ENCODE peak calls at places on chromosomes 13 and 19, in five cellular contexts. One of them, this sample, is unnamed.

GRCh38 chr13:107743100-107743499 is 472.2 kb downstream of the LIG4 start:
- DNase-seq in IMR-90: peak; percentile 77
- DNase-seq in A549: no peak
- DNase-seq in tibial nerve: no peak
- DNase-seq in naive thymus-derived CD4-positive, alpha-beta T cell: no peak
- DNase-seq in this sample: no peak

GRCh38 chr13:48151766-48152165 is 56.9 kb upstream of the MED4 start:
- DNase-seq in IMR-90: no peak
- DNase-seq in A549: no peak
- DNase-seq in tibial nerve: no peak
- DNase-seq in naive thymus-derived CD4-positive, alpha-beta T cell: no peak
- DNase-seq in this sample: no peak

GRCh38 chr19:5805465-5806132 is 732 bp downstream of the NRTN start:
- DNase-seq in IMR-90: peak; percentile 24
- DNase-seq in A549: peak; percentile 81
- DNase-seq in tibial nerve: peak; percentile 22
- DNase-seq in naive thymus-derived CD4-positive, alpha-beta T cell: peak; percentile 60
- DNase-seq in this sample: no peak

GRCh38 chr13:20400774-20401173 is 124.9 kb downstream of the CRYL1 start:
- DNase-seq in IMR-90: peak; percentile 63
- DNase-seq in A549: no peak
- DNase-seq in tibial nerve: no peak
- DNase-seq in naive thymus-derived CD4-positive, alpha-beta T cell: no peak
- DNase-seq in this sample: no peak

GRCh38 chr13:37656247-37656940 is 57.8 kb upstream of the POSTN start:
- DNase-seq in IMR-90: peak; percentile 99
- DNase-seq in A549: peak; percentile 15
- DNase-seq in tibial nerve: no peak
- DNase-seq in naive thymus-derived CD4-positive, alpha-beta T cell: no peak
- DNase-seq in this sample: no peak

GRCh38 chr13:41985788-41986508 is 25.0 kb upstream of the VWA8 start:
- DNase-seq in IMR-90: peak; percentile 35
- DNase-seq in A549: no peak
- DNase-seq in tibial nerve: no peak
- DNase-seq in naive thymus-derived CD4-positive, alpha-beta T cell: no peak
- DNase-seq in this sample: no peak

GRCh38 chr13:45696610-45697226 is 5.4 kb upstream of the CBY2 start:
- DNase-seq in IMR-90: no peak
- DNase-seq in A549: no peak
- DNase-seq in tibial nerve: no peak
- DNase-seq in naive thymus-derived CD4-positive, alpha-beta T cell: no peak
- DNase-seq in this sample: no peak

GRCh38 chr19:39406656-39407393 is at the start of gene ZFP36:
- DNase-seq in IMR-90: peak; percentile 83
- DNase-seq in A549: peak; percentile 95
- DNase-seq in tibial nerve: peak; percentile 95
- DNase-seq in naive thymus-derived CD4-positive, alpha-beta T cell: peak; percentile 89
- DNase-seq in this sample: peak; percentile 17

GRCh38 chr13:51280379-51280940 is 58.3 kb downstream of the FAM124A start:
- DNase-seq in IMR-90: no peak
- DNase-seq in A549: no peak
- DNase-seq in tibial nerve: no peak
- DNase-seq in naive thymus-derived CD4-positive, alpha-beta T cell: no peak
- DNase-seq in this sample: no peak

GRCh38 chr13:101917833-101918755 is 465.6 kb downstream of the ITGBL1 start:
- DNase-seq in IMR-90: no peak
- DNase-seq in A549: no peak
- DNase-seq in tibial nerve: no peak
- DNase-seq in naive thymus-derived CD4-positive, alpha-beta T cell: no peak
- DNase-seq in this sample: no peak

GRCh38 chr13:97108535-97108910 is 113.6 kb upstream of the MBNL2 start:
- DNase-seq in IMR-90: peak; percentile 49
- DNase-seq in A549: no peak
- DNase-seq in tibial nerve: no peak
- DNase-seq in naive thymus-derived CD4-positive, alpha-beta T cell: no peak
- DNase-seq in this sample: no peak

GRCh38 chr13:30337061-30337601 is 29.8 kb upstream of the KATNAL1 start:
- DNase-seq in IMR-90: no peak
- DNase-seq in A549: no peak
- DNase-seq in tibial nerve: no peak
- DNase-seq in naive thymus-derived CD4-positive, alpha-beta T cell: no peak
- DNase-seq in this sample: no peak

GRCh38 chr19:19602136-19602712 is 16.3 kb downstream of the PBX4 start:
- DNase-seq in IMR-90: no peak
- DNase-seq in A549: no peak
- DNase-seq in tibial nerve: no peak
- DNase-seq in naive thymus-derived CD4-positive, alpha-beta T cell: peak; percentile 66
- DNase-seq in this sample: no peak

GRCh38 chr19:4852484-4852883 is 15.0 kb downstream of the PLIN3 start:
- DNase-seq in IMR-90: no peak
- DNase-seq in A549: no peak
- DNase-seq in tibial nerve: no peak
- DNase-seq in naive thymus-derived CD4-positive, alpha-beta T cell: no peak
- DNase-seq in this sample: no peak

GRCh38 chr13:98445340-98446233 is 131.3 kb downstream of the STK24 start:
- DNase-seq in IMR-90: peak; percentile 41
- DNase-seq in A549: peak; percentile 55
- DNase-seq in tibial nerve: peak; percentile 78
- DNase-seq in naive thymus-derived CD4-positive, alpha-beta T cell: peak; percentile 77
- DNase-seq in this sample: peak; percentile 52

GRCh38 chr13:24270639-24271131 is 38.7 kb upstream of the C1QTNF9 start:
- DNase-seq in IMR-90: peak; percentile 47
- DNase-seq in A549: no peak
- DNase-seq in tibial nerve: peak; percentile 49
- DNase-seq in naive thymus-derived CD4-positive, alpha-beta T cell: peak; percentile 66
- DNase-seq in this sample: peak; percentile 71

GRCh38 chr13:24745861-24746617 is 17.9 kb upstream of the RNF17 start:
- DNase-seq in IMR-90: no peak
- DNase-seq in A549: no peak
- DNase-seq in tibial nerve: no peak
- DNase-seq in naive thymus-derived CD4-positive, alpha-beta T cell: no peak
- DNase-seq in this sample: no peak

GRCh38 chr19:800360-801029 is 3.2 kb downstream of the PTBP1 start:
- DNase-seq in IMR-90: no peak
- DNase-seq in A549: no peak
- DNase-seq in tibial nerve: no peak
- DNase-seq in naive thymus-derived CD4-positive, alpha-beta T cell: no peak
- DNase-seq in this sample: no peak

GRCh38 chr13:101144808-101145419 is 271.4 kb downstream of the NALCN start:
- DNase-seq in IMR-90: peak; percentile 71
- DNase-seq in A549: no peak
- DNase-seq in tibial nerve: no peak
- DNase-seq in naive thymus-derived CD4-positive, alpha-beta T cell: peak; percentile 42
- DNase-seq in this sample: no peak

GRCh38 chr13:48094404-48094780 is 512 bp downstream of the MED4 start:
- DNase-seq in IMR-90: no peak
- DNase-seq in A549: no peak
- DNase-seq in tibial nerve: no peak
- DNase-seq in naive thymus-derived CD4-positive, alpha-beta T cell: peak; percentile 4
- DNase-seq in this sample: no peak

GRCh38 chr13:45185286-45185685 is 15.6 kb downstream of the KCTD4 start:
- DNase-seq in IMR-90: no peak
- DNase-seq in A549: no peak
- DNase-seq in tibial nerve: no peak
- DNase-seq in naive thymus-derived CD4-positive, alpha-beta T cell: no peak
- DNase-seq in this sample: no peak

GRCh38 chr19:32928806-32929205 is 43.0 kb downstream of the CEP89 start:
- DNase-seq in IMR-90: peak; percentile 4
- DNase-seq in A549: peak; percentile 61
- DNase-seq in tibial nerve: no peak
- DNase-seq in naive thymus-derived CD4-positive, alpha-beta T cell: no peak
- DNase-seq in this sample: no peak

GRCh38 chr19:36986601-36987000 is 70.5 kb downstream of the ZNF568 start:
- DNase-seq in IMR-90: no peak
- DNase-seq in A549: no peak
- DNase-seq in tibial nerve: no peak
- DNase-seq in naive thymus-derived CD4-positive, alpha-beta T cell: no peak
- DNase-seq in this sample: no peak

GRCh38 chr19:5652261-5652660 is 28.1 kb downstream of the MICOS13 start:
- DNase-seq in IMR-90: no peak
- DNase-seq in A549: no peak
- DNase-seq in tibial nerve: no peak
- DNase-seq in naive thymus-derived CD4-positive, alpha-beta T cell: no peak
- DNase-seq in this sample: no peak

GRCh38 chr13:29801737-29802305 is 48.6 kb downstream of the UBL3 start:
- DNase-seq in IMR-90: peak; percentile 20
- DNase-seq in A549: no peak
- DNase-seq in tibial nerve: no peak
- DNase-seq in naive thymus-derived CD4-positive, alpha-beta T cell: no peak
- DNase-seq in this sample: no peak

GRCh38 chr19:14516746-14517438 is 1.3 kb downstream of the DNAJB1 start:
- DNase-seq in IMR-90: no peak
- DNase-seq in A549: no peak
- DNase-seq in tibial nerve: no peak
- DNase-seq in naive thymus-derived CD4-positive, alpha-beta T cell: peak; percentile 41
- DNase-seq in this sample: no peak

GRCh38 chr19:33376423-33376822 is 2.9 kb downstream of the CEBPG start:
- DNase-seq in IMR-90: peak; percentile 87
- DNase-seq in A549: peak; percentile 81
- DNase-seq in tibial nerve: peak; percentile 71
- DNase-seq in naive thymus-derived CD4-positive, alpha-beta T cell: no peak
- DNase-seq in this sample: no peak

DNA sequence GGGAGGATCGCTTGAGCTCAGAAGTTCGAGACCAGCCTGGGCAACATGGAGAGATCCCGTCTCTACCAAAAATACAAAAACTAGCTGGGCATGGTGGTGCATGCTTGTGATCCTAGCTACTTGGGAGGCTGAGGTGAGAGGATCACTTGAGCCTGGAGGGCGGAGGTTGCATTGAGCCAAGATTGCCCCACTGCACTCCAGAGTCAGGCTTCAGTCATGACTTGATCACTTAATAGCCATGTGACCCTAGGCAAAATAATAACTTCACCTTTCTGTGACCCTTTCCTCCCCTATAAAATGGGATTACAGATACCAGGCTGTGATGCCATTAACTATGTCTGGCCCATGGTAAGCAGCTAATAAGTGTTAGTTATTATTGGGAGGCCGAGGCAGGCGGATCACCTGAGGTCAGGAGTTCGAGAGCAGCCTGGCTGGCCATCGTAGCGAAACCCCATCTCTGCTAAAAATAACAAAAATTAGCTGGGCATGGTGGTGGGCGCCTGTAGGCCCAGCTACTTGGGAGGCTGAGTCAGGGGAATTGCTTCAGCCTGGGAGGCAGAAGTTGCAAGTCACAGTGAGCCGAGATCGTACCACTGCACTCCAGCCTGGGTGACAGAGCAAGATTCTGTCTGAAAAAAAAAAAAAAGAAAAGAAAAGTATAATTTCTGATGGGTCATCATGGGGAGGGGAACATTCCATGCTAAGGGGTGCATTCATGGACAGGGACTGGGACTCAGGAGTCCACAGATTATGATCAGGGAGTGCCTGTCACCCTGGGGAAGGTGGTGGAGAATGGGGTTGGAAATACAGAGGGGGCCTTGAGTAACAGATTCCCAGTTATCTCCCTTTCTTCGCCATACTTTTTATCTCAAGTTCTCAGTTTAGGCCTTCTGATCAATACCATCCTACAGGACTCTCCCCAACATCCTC is 15.5 kb downstream of the TPM4 start:
- DNase-seq in IMR-90: no peak
- DNase-seq in A549: no peak
- DNase-seq in tibial nerve: no peak
- DNase-seq in naive thymus-derived CD4-positive, alpha-beta T cell: no peak
- DNase-seq in this sample: no peak
- H3K27ac ChIP-seq in IMR-90: peak overlapping the region; percentile 7
- H3K27ac ChIP-seq in A549: peak overlapping the region; percentile 89
- H3K27ac ChIP-seq in tibial nerve: peak overlapping the region; percentile 78
- H3K27ac ChIP-seq in naive thymus-derived CD4-positive, alpha-beta T cell: no peak overlapping the region
- H3K27ac ChIP-seq in this sample: no peak overlapping the region

DNA sequence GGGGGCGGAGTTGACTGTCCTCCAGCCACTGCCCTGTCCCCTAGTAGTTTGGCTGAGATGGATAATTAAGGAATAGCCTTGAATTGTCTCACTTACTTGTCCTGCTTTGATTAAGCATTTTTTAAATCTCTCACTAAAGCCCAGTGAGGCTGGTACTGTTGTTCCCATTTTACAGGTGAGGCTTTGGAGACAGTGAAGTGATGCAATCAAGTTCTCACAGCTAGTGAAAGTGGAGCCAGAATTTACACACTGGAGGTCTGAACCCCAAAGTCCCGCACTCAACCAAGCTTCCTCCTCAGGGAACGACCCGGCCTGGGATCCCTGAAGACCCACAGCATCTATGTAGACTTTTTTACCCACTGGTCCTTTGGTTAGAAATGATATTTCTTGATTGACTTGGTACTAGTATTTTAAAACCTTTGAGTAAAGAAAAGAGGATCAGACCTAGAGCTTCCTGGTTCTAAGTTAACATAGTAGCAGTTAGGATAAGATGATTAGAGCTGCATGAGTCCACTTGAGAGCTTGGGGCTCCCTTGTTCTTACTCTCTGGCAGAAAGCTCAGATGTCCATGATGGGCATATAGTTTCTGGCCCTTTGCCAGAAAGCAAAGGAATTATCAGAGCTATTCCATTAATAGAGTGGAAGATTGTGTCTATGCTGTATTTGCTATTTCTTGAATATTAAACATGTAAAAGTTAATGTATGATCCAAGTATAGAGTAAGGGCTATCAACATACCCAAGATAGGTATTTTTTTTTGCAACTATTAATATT is 154.3 kb downstream of the LMO7 start:
- DNase-seq in IMR-90: no peak
- DNase-seq in A549: no peak
- DNase-seq in tibial nerve: no peak
- DNase-seq in naive thymus-derived CD4-positive, alpha-beta T cell: no peak
- DNase-seq in this sample: no peak
- H3K27ac ChIP-seq in IMR-90: peak overlapping the region; percentile 1
- H3K27ac ChIP-seq in A549: peak overlapping the region; percentile 70
- H3K27ac ChIP-seq in tibial nerve: peak overlapping the region; percentile 25
- H3K27ac ChIP-seq in naive thymus-derived CD4-positive, alpha-beta T cell: no peak overlapping the region
- H3K27ac ChIP-seq in this sample: no peak overlapping the region

GRCh38 chr13:33369073-33369472 is 83.5 kb upstream of the STARD13 start:
- DNase-seq in IMR-90: no peak
- DNase-seq in A549: no peak
- DNase-seq in tibial nerve: no peak
- DNase-seq in naive thymus-derived CD4-positive, alpha-beta T cell: no peak
- DNase-seq in this sample: no peak
- H3K27ac ChIP-seq in IMR-90: no peak overlapping the region
- H3K27ac ChIP-seq in A549: no peak overlapping the region
- H3K27ac ChIP-seq in tibial nerve: no peak overlapping the region
- H3K27ac ChIP-seq in naive thymus-derived CD4-positive, alpha-beta T cell: no peak overlapping the region
- H3K27ac ChIP-seq in this sample: no peak overlapping the region

GRCh38 chr19:2046046-2046907 is 4.8 kb downstream of the MKNK2 start:
- DNase-seq in IMR-90: no peak
- DNase-seq in A549: no peak
- DNase-seq in tibial nerve: no peak
- DNase-seq in naive thymus-derived CD4-positive, alpha-beta T cell: no peak
- DNase-seq in this sample: no peak

GRCh38 chr19:2043864-2044708 is 7.0 kb downstream of the MKNK2 start:
- DNase-seq in IMR-90: no peak
- DNase-seq in A549: no peak
- DNase-seq in tibial nerve: no peak
- DNase-seq in naive thymus-derived CD4-positive, alpha-beta T cell: no peak
- DNase-seq in this sample: no peak

GRCh38 chr19:2044709-2045500 is 6.1 kb downstream of the MKNK2 start:
- DNase-seq in IMR-90: no peak
- DNase-seq in A549: no peak
- DNase-seq in tibial nerve: no peak
- DNase-seq in naive thymus-derived CD4-positive, alpha-beta T cell: no peak
- DNase-seq in this sample: no peak

GRCh38 chr19:2047076-2047448 is 4.0 kb downstream of the MKNK2 start:
- DNase-seq in IMR-90: no peak
- DNase-seq in A549: no peak
- DNase-seq in tibial nerve: no peak
- DNase-seq in naive thymus-derived CD4-positive, alpha-beta T cell: no peak
- DNase-seq in this sample: no peak

GRCh38 chr19:2045501-2046045 is 5.5 kb downstream of the MKNK2 start:
- DNase-seq in IMR-90: no peak
- DNase-seq in A549: no peak
- DNase-seq in tibial nerve: no peak
- DNase-seq in naive thymus-derived CD4-positive, alpha-beta T cell: no peak
- DNase-seq in this sample: no peak
- H3K27ac ChIP-seq in IMR-90: no peak overlapping the region
- H3K27ac ChIP-seq in A549: peak overlapping the region; percentile 100
- H3K27ac ChIP-seq in tibial nerve: peak overlapping the region; percentile 99
- H3K27ac ChIP-seq in naive thymus-derived CD4-positive, alpha-beta T cell: peak overlapping the region; percentile 97
- H3K27ac ChIP-seq in this sample: peak overlapping the region; percentile 18